ENCODE peak calls at places on chromosomes 1 and 21, in nine cellular contexts. T, F, V, D, B, A, S, E and G are unnamed samples.

GRCh38 chr1:24022611-24023359 is 42.7 kb upstream of the SRSF10 start:
- DNase-seq in A (peak; percentile 24), S (peak; percentile 82), B (no peak), V (no peak), F (no peak), E (no peak), D (no peak), T (no peak), G (no peak)

GRCh38 chr1:219416598-219417238 is 196.2 kb downstream of the ZC3H11B start:
- DNase-seq in A (peak; percentile 29), D (no peak), B (no peak), E (no peak), S (peak; percentile 68), F (peak; percentile 35), V (peak; percentile 14), T (no peak), G (peak; percentile 25)

GRCh38 chr1:6688001-6688400 is 13.6 kb downstream of the DNAJC11 start:
- DNase-seq in F (no peak), B (no peak), E (no peak), S (peak; percentile 17), A (no peak), V (no peak), D (no peak), T (no peak), G (no peak)

GRCh38 chr1:55217226-55217996 is 2.2 kb upstream of the USP24 start:
- DNase-seq in V (peak; percentile 93), E (no peak), T (no peak), F (peak; percentile 23), D (no peak), B (no peak), A (no peak), S (peak; percentile 46), G (no peak)

GRCh38 chr1:241985787-241986186 is 13.1 kb downstream of the MAP1LC3C start:
- DNase-seq in E (no peak), S (peak; percentile 46), V (no peak), F (no peak), T (no peak), A (no peak), B (no peak), D (no peak), G (no peak)

GRCh38 chr1:16172964-16173446 is 17.1 kb upstream of the EPHA2 start:
- DNase-seq in S (peak; percentile 67), F (no peak), D (no peak), B (no peak), V (no peak), T (no peak), A (no peak), E (no peak), G (no peak)

GRCh38 chr1:77143529-77144121 is 75.6 kb downstream of the PIGK start:
- DNase-seq in D (no peak), F (no peak), V (no peak), B (no peak), E (no peak), A (no peak), S (peak; percentile 17), T (no peak), G (no peak)

GRCh38 chr1:29682918-29683314 is 446.6 kb downstream of the PTPRU start:
- DNase-seq in F (no peak), B (no peak), D (no peak), V (peak; percentile 85), E (no peak), A (no peak), T (no peak), S (peak; percentile 36), G (no peak)

GRCh38 chr1:5238351-5239123 is 584.1 kb downstream of the AJAP1 start:
- DNase-seq in A (no peak), T (no peak), V (no peak), E (no peak), D (no peak), S (no peak), F (no peak), B (no peak), G (no peak)

GRCh38 chr1:185787238-185787637 is 53.0 kb downstream of the HMCN1 start:
- DNase-seq in D (no peak), E (no peak), B (no peak), A (no peak), T (no peak), S (no peak), F (no peak), V (no peak), G (no peak)

GRCh38 chr1:6148497-6149241 is 31.5 kb downstream of the CHD5 start:
- DNase-seq in E (no peak), A (peak; percentile 51), T (peak; percentile 65), V (peak; percentile 61), F (peak; percentile 62), D (peak; percentile 53), B (no peak), S (peak; percentile 26), G (peak; percentile 60)

GRCh38 chr1:152111515-152111968 is 3.7 kb downstream of the TCHH start:
- DNase-seq in B (no peak), F (no peak), E (no peak), S (peak; percentile 38), V (no peak), A (no peak), T (no peak), D (no peak), G (peak; percentile 31)

GRCh38 chr1:28287315-28287714 is 28.0 kb downstream of the SESN2 start:
- DNase-seq in A (no peak), F (no peak), T (no peak), D (no peak), V (no peak), E (peak; percentile 2), S (no peak), B (no peak), G (no peak)

GRCh38 chr1:8396912-8397406 is 79.0 kb downstream of the SLC45A1 start:
- DNase-seq in V (no peak), S (peak; percentile 96), T (no peak), B (no peak), F (no peak), A (peak; percentile 50), E (no peak), D (no peak), G (no peak)

GRCh38 chr1:12496154-12496961 is 121.7 kb downstream of the DHRS3 start:
- DNase-seq in D (no peak), T (no peak), F (no peak), S (peak; percentile 65), A (no peak), E (no peak), B (no peak), V (no peak), G (no peak)

GRCh38 chr1:227766653-227767277 is 31.5 kb downstream of the SNAP47 start:
- DNase-seq in T (no peak), S (no peak), A (no peak), D (no peak), E (no peak), V (no peak), F (no peak), B (no peak), G (no peak)

GRCh38 chr1:212060632-212061472 is 25.3 kb downstream of the DTL start:
- DNase-seq in E (no peak), B (no peak), S (no peak), A (no peak), D (no peak), T (no peak), F (no peak), V (no peak), G (no peak)

GRCh38 chr1:247008406-247008799 is 546 bp upstream of the ZNF695 start:
- DNase-seq in S (no peak), F (no peak), B (no peak), A (no peak), V (no peak), E (no peak), D (no peak), T (no peak), G (no peak)

GRCh38 chr1:59499956-59500569 is 203.2 kb downstream of the FGGY start:
- DNase-seq in E (no peak), T (no peak), A (no peak), S (no peak), F (no peak), D (no peak), B (no peak), V (no peak), G (no peak)

GRCh38 chr21:36908260-36908908 is 58.1 kb downstream of the HLCS start:
- DNase-seq in E (no peak), D (no peak), S (peak; percentile 21), A (no peak), B (no peak), V (no peak), F (no peak), T (no peak), G (no peak)

GRCh38 chr1:45687753-45688737 is at the start of gene TMEM69:
- DNase-seq in E (peak; percentile 53), V (peak; percentile 95), A (peak; percentile 66), D (peak; percentile 30), T (peak; percentile 57), S (peak; percentile 95), F (peak; percentile 70), B (peak; percentile 32), G (peak; percentile 80)

GRCh38 chr1:224529844-224530243 is 86.3 kb upstream of the CNIH3 start:
- DNase-seq in B (no peak), E (no peak), F (no peak), D (no peak), A (no peak), S (no peak), T (no peak), V (no peak), G (no peak)

GRCh38 chr1:192747305-192747704 is 61.5 kb upstream of the RGS2 start:
- DNase-seq in A (no peak), D (no peak), T (no peak), V (no peak), B (no peak), F (no peak), E (no peak), S (peak; percentile 42), G (no peak)

GRCh38 chr1:207993477-207994445 is 82.8 kb upstream of the CD34 start:
- DNase-seq in S (peak; percentile 22), B (no peak), T (no peak), E (no peak), F (no peak), A (no peak), D (no peak), V (no peak), G (no peak)

GRCh38 chr1:61670016-61670415 is 54.9 kb downstream of the TM2D1 start:
- DNase-seq in D (no peak), A (no peak), V (no peak), T (no peak), E (no peak), F (no peak), S (no peak), B (no peak), G (no peak)

GRCh38 chr1:973459-974292 is 7.4 kb downstream of the PLEKHN1 start:
- DNase-seq in A (no peak), E (no peak), F (no peak), B (no peak), T (no peak), V (no peak), D (no peak), S (no peak), G (no peak)

GRCh38 chr1:195428927-195429326 is 1179.3 kb downstream of the KCNT2 start:
- DNase-seq in D (no peak), T (no peak), V (no peak), A (no peak), B (no peak), E (no peak), S (no peak), F (no peak), G (no peak)